ENCODE peak calls at places on chromosomes 1 and 21, in five cellular contexts. G, X, N, K and E are unnamed samples. For H3K4me1, the result is how much of the 10 kb centered on the place peaks cover.

GRCh38 chr21:24395320-24395933 is 1211.9 kb downstream of the MRPL39 start:
- DNase-seq in K (peak), G (no peak), N (no peak), X (no peak), E (no peak)

GRCh38 chr1:94022471-94023189 is 98.3 kb downstream of the ABCA4 start:
- DNase-seq in X (no peak), G (no peak), K (peak), N (peak), E (no peak)

GRCh38 chr1:203682401-203683383 is 56.1 kb downstream of the ATP2B4 start:
- DNase-seq in G (no peak), K (no peak), X (no peak), N (no peak), E (peak)

GRCh38 chr1:22416555-22417454 is 34.8 kb upstream of the ZBTB40 start:
- DNase-seq in K (peak), N (peak), X (peak), G (peak), E (peak)

GRCh38 chr1:225769687-225770086 is 7.9 kb upstream of the SRP9 start:
- DNase-seq in K (peak), N (no peak), G (no peak), X (no peak), E (no peak)

GRCh38 chr1:184367427-184368038 is 19.3 kb upstream of the C1orf21 start:
- DNase-seq in K (no peak), G (no peak), N (no peak), X (no peak), E (no peak)

GRCh38 chr1:234040446-234041317 is 136.2 kb downstream of the SLC35F3 start:
- DNase-seq in N (no peak), K (no peak), G (no peak), X (no peak), E (no peak)

GRCh38 chr1:71228236-71228635 is 147.4 kb upstream of the ZRANB2 start:
- DNase-seq in X (no peak), G (no peak), K (peak), N (no peak), E (no peak)

GRCh38 chr1:108079550-108079949 is 114.6 kb upstream of the VAV3 start:
- DNase-seq in N (no peak), K (no peak), X (no peak), G (no peak), E (no peak)

GRCh38 chr1:30600706-30601105 is 122.7 kb downstream of the MATN1 start:
- DNase-seq in X (peak), N (no peak), K (no peak), G (no peak), E (peak)

GRCh38 chr1:172467446-172467845 is 23.6 kb upstream of the PIGC start:
- DNase-seq in N (no peak), X (no peak), G (no peak), K (no peak), E (no peak)

GRCh38 chr1:171653796-171654704 is 1.6 kb upstream of the MYOC start:
- DNase-seq in N (peak), G (no peak), X (no peak), K (peak), E (no peak)

GRCh38 chr1:54559771-54560231 is 11.8 kb downstream of the ACOT11 start:
- DNase-seq in N (no peak), K (no peak), G (no peak), X (no peak), E (no peak)

GRCh38 chr1:83593073-83593472 is 405.9 kb downstream of the TTLL7 start:
- DNase-seq in K (no peak), N (no peak), G (no peak), X (peak), E (peak)

GRCh38 chr1:44514673-44515072 is 109.6 kb downstream of the RNF220 start:
- DNase-seq in X (no peak), N (no peak), K (no peak), G (no peak), E (no peak)

GRCh38 chr1:164735315-164736052 is 176.5 kb downstream of the PBX1 start:
- DNase-seq in K (peak), X (peak), N (peak), G (no peak), E (no peak)

GRCh38 chr1:228809621-228810313 is 74.5 kb downstream of the RHOU start:
- DNase-seq in X (no peak), G (no peak), N (no peak), K (no peak), E (peak)

GRCh38 chr1:207603777-207604176 is 41.2 kb upstream of the CR1L start:
- DNase-seq in N (peak), K (no peak), G (no peak), X (no peak), E (no peak)

GRCh38 chr1:216075339-216075738 is 347.9 kb downstream of the USH2A start:
- DNase-seq in K (peak), G (no peak), N (peak), X (no peak), E (peak)

GRCh38 chr1:103525114-103525606 is 339 bp upstream of the RNPC3 start:
- DNase-seq in N (peak), K (peak), X (peak), G (no peak), E (peak)

GRCh38 chr1:98661544-98662353 is at the start of gene SNX7:
- DNase-seq in G (peak), K (peak), N (peak), X (peak), E (peak)

GRCh38 chr21:38815060-38815405 is 9.3 kb downstream of the ETS2 start:
- DNase-seq in K (no peak), X (no peak), N (peak), G (no peak), E (no peak)

GRCh38 chr1:79478160-79478559 is 471.6 kb upstream of the ADGRL4 start:
- DNase-seq in K (no peak), X (no peak), G (no peak), N (no peak), E (no peak)

GRCh38 chr1:55690366-55690765 is 475.2 kb upstream of the USP24 start:
- DNase-seq in K (no peak), X (no peak), G (no peak), N (no peak), E (no peak)

GRCh38 chr1:147545133-147545532 is 3.8 kb downstream of the BCL9 start:
- DNase-seq in N (no peak), X (peak), G (peak), K (peak), E (peak)

GRCh38 chr21:27570306-27570868 is 603.5 kb upstream of the ADAMTS5 start:
- DNase-seq in G (no peak), X (no peak), N (peak), K (peak), E (no peak)

GRCh38 chr1:201597551-201598230 is 58.8 kb downstream of the NAV1 start:
- DNase-seq in G (no peak), X (no peak), N (no peak), K (no peak), E (no peak)

GRCh38 chr21:42468511-42469131 is 27.4 kb downstream of the RSPH1 start:
- DNase-seq in G (no peak), X (no peak), N (no peak), K (no peak), E (peak)

GRCh38 chr1:61754545-61754944 is 12.3 kb downstream of the PATJ start:
- DNase-seq in X (no peak), K (no peak), N (no peak), G (no peak), E (no peak)

DNA sequence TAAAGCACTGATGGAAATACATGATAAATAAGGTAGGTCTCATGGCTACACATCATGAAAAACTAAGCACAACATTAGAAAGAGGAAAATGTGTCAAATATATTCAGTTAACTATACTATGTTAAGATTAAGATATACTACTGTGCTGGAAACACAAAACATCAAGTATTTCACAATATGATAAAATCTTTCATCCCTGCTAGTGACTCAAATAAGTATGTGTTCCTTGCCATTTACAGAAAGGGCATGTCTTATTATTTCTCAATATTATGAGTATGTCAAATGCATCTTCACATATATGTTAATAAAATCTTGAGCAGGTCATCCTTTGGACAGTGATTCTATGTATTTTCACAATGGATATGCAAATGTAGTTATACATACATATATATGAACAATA is 1260.1 kb upstream of the ADGRL2 start:
- DNase-seq in K (peak), N (peak), X (no peak), G (no peak), E (no peak)
- H3K4me3 ChIP-seq in K (no peak), N (no peak), X (no peak), G (no peak), E (no peak)

GRCh38 chr1:116711061-116711582 is 43.1 kb upstream of the CD2 start:
- DNase-seq in K (peak), X (peak), G (no peak), N (no peak), E (peak)

GRCh38 chr1:116712510-116712909 is 41.7 kb upstream of the CD2 start:
- DNase-seq in X (no peak), K (no peak), G (no peak), N (no peak), E (peak)

GRCh38 chr1:116709666-116710167 is 42.2 kb upstream of the IGSF3 start:
- DNase-seq in G (no peak), N (no peak), X (no peak), K (no peak), E (peak)

GRCh38 chr1:116708255-116708900 is 40.8 kb upstream of the IGSF3 start:
- DNase-seq in N (no peak), K (no peak), G (no peak), X (no peak), E (peak)

GRCh38 chr1:116710326-116711060 is 43.0 kb upstream of the IGSF3 start:
- DNase-seq in G (no peak), K (peak), X (no peak), N (no peak), E (peak)
- H3K9ac ChIP-seq in G (no peak), K (no peak), X (no peak), N (no peak), E (no peak)

GRCh38 chr1:21046132-21046531 is 130.6 kb downstream of the EIF4G3 start:
- DNase-seq in G (no peak), K (no peak), N (no peak), X (no peak), E (no peak)
- H3K4me1 ChIP-seq in G (under half), K (under half), N (under half), X (under half), E (under half)

GRCh38 chr1:25821112-25821476 is 1.3 kb downstream of the MTFR1L start:
- DNase-seq in N (no peak), X (no peak), G (no peak), K (no peak), E (no peak)

GRCh38 chr1:25820247-25821111 is 725 bp downstream of the MTFR1L start:
- DNase-seq in K (peak), N (peak), G (peak), X (peak), E (peak)

GRCh38 chr1:25819496-25820246 is at the start of gene MTFR1L:
- DNase-seq in K (peak), X (peak), G (peak), N (peak), E (peak)

GRCh38 chr1:25818569-25818968 is 1.2 kb upstream of the MTFR1L start:
- DNase-seq in N (no peak), G (no peak), X (no peak), K (no peak), E (peak)

GRCh38 chr1:25821630-25822091 is 1.9 kb downstream of the MTFR1L start:
- DNase-seq in K (peak), G (no peak), N (no peak), X (no peak), E (no peak)
- H3K4me3 ChIP-seq in K (peak), G (no peak), N (peak), X (no peak), E (peak)

GRCh38 chr1:85465791-85466134 is 804 bp upstream of the DDAH1 start:
- DNase-seq in G (no peak), K (peak), N (peak), X (no peak), E (no peak)
- H3K9ac ChIP-seq in G (no peak), K (peak), N (peak), X (no peak), E (no peak)

GRCh38 chr1:230210979-230211336 is 143.9 kb downstream of the GALNT2 start:
- DNase-seq in X (no peak), K (no peak), N (no peak), G (peak), E (no peak)
- H3K4me1 ChIP-seq in X (under half), K (under half), N (under half), G (under half), E (under half)

DNA sequence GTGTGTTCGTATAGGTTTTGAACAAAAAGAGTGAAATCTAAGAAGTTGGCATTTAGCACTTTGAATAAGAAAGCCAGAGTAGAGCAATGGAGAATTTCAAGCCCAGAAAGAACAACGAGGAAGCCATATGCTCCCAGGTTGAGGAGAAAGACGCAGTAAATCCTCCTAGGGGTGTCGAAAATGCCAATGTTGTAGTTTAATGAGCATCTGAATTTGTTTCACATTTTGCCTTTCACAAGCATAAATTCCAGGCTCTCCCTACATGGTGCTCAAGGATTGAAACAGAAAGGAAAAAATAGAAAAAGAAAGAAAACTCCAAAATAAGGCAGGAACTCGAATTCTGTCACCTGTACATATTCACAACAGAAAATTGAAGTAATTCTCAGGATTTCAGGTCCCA is 264.7 kb upstream of the SGIP1 start:
- DNase-seq in K (no peak), X (no peak), G (no peak), N (no peak), E (no peak)
- H3K4me3 ChIP-seq in K (no peak), X (no peak), G (no peak), N (no peak), E (no peak)

GRCh38 chr1:16017461-16018303 is at the start of gene HSPB7:
- DNase-seq in G (no peak), N (peak), X (peak), K (peak), E (peak)
- H3K9ac ChIP-seq in G (no peak), N (peak), X (no peak), K (peak), E (peak)